ENCODE peak calls at places on chromosomes 2 and 18, in eight cellular contexts. One of them, this sample, is unnamed.

GRCh38 chr18:45771587-45771986 is 47.6 kb downstream of the SLC14A1 start:
- DNase-seq in transverse colon: no peak
- DNase-seq in CD8-positive, alpha-beta T cell: no peak
- DNase-seq in WERI-Rb-1: no peak
- DNase-seq in PC-9: no peak
- DNase-seq in pancreas: no peak
- DNase-seq in SK-N-SH: no peak
- DNase-seq in CD4-positive, alpha-beta T cell: no peak
- DNase-seq in this sample: no peak

GRCh38 chr2:133641497-133641896 is 73.2 kb upstream of the NCKAP5 start:
- DNase-seq in transverse colon: peak
- DNase-seq in CD8-positive, alpha-beta T cell: no peak
- DNase-seq in WERI-Rb-1: peak
- DNase-seq in PC-9: peak
- DNase-seq in pancreas: no peak
- DNase-seq in SK-N-SH: no peak
- DNase-seq in CD4-positive, alpha-beta T cell: no peak
- DNase-seq in this sample: peak

GRCh38 chr2:64359892-64360657 is 93.9 kb upstream of the LGALSL start:
- DNase-seq in transverse colon: peak
- DNase-seq in CD8-positive, alpha-beta T cell: no peak
- DNase-seq in WERI-Rb-1: no peak
- DNase-seq in PC-9: peak
- DNase-seq in pancreas: peak
- DNase-seq in SK-N-SH: no peak
- DNase-seq in CD4-positive, alpha-beta T cell: no peak
- DNase-seq in this sample: peak

GRCh38 chr2:29114841-29115609 is at the start of gene CLIP4:
- DNase-seq in transverse colon: peak
- DNase-seq in CD8-positive, alpha-beta T cell: peak
- DNase-seq in WERI-Rb-1: peak
- DNase-seq in PC-9: peak
- DNase-seq in pancreas: peak
- DNase-seq in SK-N-SH: peak
- DNase-seq in CD4-positive, alpha-beta T cell: peak
- DNase-seq in this sample: peak

GRCh38 chr2:41906325-41906700 is 141.5 kb upstream of the PKDCC start:
- DNase-seq in transverse colon: no peak
- DNase-seq in CD8-positive, alpha-beta T cell: no peak
- DNase-seq in WERI-Rb-1: no peak
- DNase-seq in PC-9: no peak
- DNase-seq in pancreas: no peak
- DNase-seq in SK-N-SH: no peak
- DNase-seq in CD4-positive, alpha-beta T cell: no peak
- DNase-seq in this sample: no peak

GRCh38 chr2:181073896-181074295 is 93.5 kb downstream of the UBE2E3 start:
- DNase-seq in transverse colon: no peak
- DNase-seq in CD8-positive, alpha-beta T cell: no peak
- DNase-seq in WERI-Rb-1: no peak
- DNase-seq in PC-9: no peak
- DNase-seq in pancreas: no peak
- DNase-seq in SK-N-SH: no peak
- DNase-seq in CD4-positive, alpha-beta T cell: no peak
- DNase-seq in this sample: no peak

GRCh38 chr2:136185991-136186771 is 68.2 kb upstream of the CXCR4 start:
- DNase-seq in transverse colon: no peak
- DNase-seq in CD8-positive, alpha-beta T cell: no peak
- DNase-seq in WERI-Rb-1: no peak
- DNase-seq in PC-9: no peak
- DNase-seq in pancreas: no peak
- DNase-seq in SK-N-SH: no peak
- DNase-seq in CD4-positive, alpha-beta T cell: no peak
- DNase-seq in this sample: peak

GRCh38 chr2:624551-625347 is 52.5 kb downstream of the TMEM18 start:
- DNase-seq in transverse colon: no peak
- DNase-seq in CD8-positive, alpha-beta T cell: no peak
- DNase-seq in WERI-Rb-1: peak
- DNase-seq in PC-9: no peak
- DNase-seq in pancreas: no peak
- DNase-seq in SK-N-SH: peak
- DNase-seq in CD4-positive, alpha-beta T cell: no peak
- DNase-seq in this sample: no peak

GRCh38 chr2:94939349-94939748 is 68.1 kb downstream of the TEKT4 start:
- DNase-seq in transverse colon: no peak
- DNase-seq in CD8-positive, alpha-beta T cell: no peak
- DNase-seq in WERI-Rb-1: no peak
- DNase-seq in PC-9: no peak
- DNase-seq in pancreas: no peak
- DNase-seq in SK-N-SH: no peak
- DNase-seq in CD4-positive, alpha-beta T cell: no peak
- DNase-seq in this sample: no peak

GRCh38 chr2:227374158-227374557 is 4.9 kb downstream of the TM4SF20 start:
- DNase-seq in transverse colon: no peak
- DNase-seq in CD8-positive, alpha-beta T cell: no peak
- DNase-seq in WERI-Rb-1: no peak
- DNase-seq in PC-9: no peak
- DNase-seq in pancreas: no peak
- DNase-seq in SK-N-SH: no peak
- DNase-seq in CD4-positive, alpha-beta T cell: no peak
- DNase-seq in this sample: peak

GRCh38 chr2:72813841-72814240 is 12.0 kb downstream of the EXOC6B start:
- DNase-seq in transverse colon: no peak
- DNase-seq in CD8-positive, alpha-beta T cell: no peak
- DNase-seq in WERI-Rb-1: no peak
- DNase-seq in PC-9: no peak
- DNase-seq in pancreas: no peak
- DNase-seq in SK-N-SH: no peak
- DNase-seq in CD4-positive, alpha-beta T cell: no peak
- DNase-seq in this sample: no peak

GRCh38 chr2:71856709-71857525 is 290.7 kb downstream of the CYP26B1 start:
- DNase-seq in transverse colon: no peak
- DNase-seq in CD8-positive, alpha-beta T cell: no peak
- DNase-seq in WERI-Rb-1: no peak
- DNase-seq in PC-9: peak
- DNase-seq in pancreas: no peak
- DNase-seq in SK-N-SH: no peak
- DNase-seq in CD4-positive, alpha-beta T cell: no peak
- DNase-seq in this sample: peak

GRCh38 chr2:105786231-105787230 is 41.8 kb downstream of the NCK2 start:
- DNase-seq in transverse colon: no peak
- DNase-seq in CD8-positive, alpha-beta T cell: no peak
- DNase-seq in WERI-Rb-1: no peak
- DNase-seq in PC-9: no peak
- DNase-seq in pancreas: no peak
- DNase-seq in SK-N-SH: no peak
- DNase-seq in CD4-positive, alpha-beta T cell: no peak
- DNase-seq in this sample: no peak

GRCh38 chr2:161076936-161077335 is 83.3 kb upstream of the TANK start:
- DNase-seq in transverse colon: no peak
- DNase-seq in CD8-positive, alpha-beta T cell: no peak
- DNase-seq in WERI-Rb-1: no peak
- DNase-seq in PC-9: no peak
- DNase-seq in pancreas: no peak
- DNase-seq in SK-N-SH: no peak
- DNase-seq in CD4-positive, alpha-beta T cell: no peak
- DNase-seq in this sample: no peak

GRCh38 chr2:85852979-85853498 is 35.8 kb downstream of the ST3GAL5 start:
- DNase-seq in transverse colon: peak
- DNase-seq in CD8-positive, alpha-beta T cell: peak
- DNase-seq in WERI-Rb-1: no peak
- DNase-seq in PC-9: no peak
- DNase-seq in pancreas: no peak
- DNase-seq in SK-N-SH: peak
- DNase-seq in CD4-positive, alpha-beta T cell: peak
- DNase-seq in this sample: no peak

GRCh38 chr2:218983263-218983970 is 1.6 kb downstream of the FEV start:
- DNase-seq in transverse colon: no peak
- DNase-seq in CD8-positive, alpha-beta T cell: no peak
- DNase-seq in WERI-Rb-1: no peak
- DNase-seq in PC-9: no peak
- DNase-seq in pancreas: no peak
- DNase-seq in SK-N-SH: peak
- DNase-seq in CD4-positive, alpha-beta T cell: no peak
- DNase-seq in this sample: no peak

GRCh38 chr2:122028371-122029102 is 273.1 kb downstream of the TSN start:
- DNase-seq in transverse colon: no peak
- DNase-seq in CD8-positive, alpha-beta T cell: no peak
- DNase-seq in WERI-Rb-1: no peak
- DNase-seq in PC-9: no peak
- DNase-seq in pancreas: no peak
- DNase-seq in SK-N-SH: no peak
- DNase-seq in CD4-positive, alpha-beta T cell: no peak
- DNase-seq in this sample: peak

GRCh38 chr2:101850991-101851390 is 140.8 kb upstream of the IL1R2 start:
- DNase-seq in transverse colon: no peak
- DNase-seq in CD8-positive, alpha-beta T cell: no peak
- DNase-seq in WERI-Rb-1: no peak
- DNase-seq in PC-9: no peak
- DNase-seq in pancreas: no peak
- DNase-seq in SK-N-SH: no peak
- DNase-seq in CD4-positive, alpha-beta T cell: no peak
- DNase-seq in this sample: no peak

GRCh38 chr18:8337216-8337615 is 272.0 kb upstream of the RAB12 start:
- DNase-seq in transverse colon: no peak
- DNase-seq in CD8-positive, alpha-beta T cell: no peak
- DNase-seq in WERI-Rb-1: no peak
- DNase-seq in PC-9: no peak
- DNase-seq in pancreas: no peak
- DNase-seq in SK-N-SH: no peak
- DNase-seq in CD4-positive, alpha-beta T cell: no peak
- DNase-seq in this sample: no peak

GRCh38 chr18:11178951-11179549 is 29.7 kb upstream of the PIEZO2 start:
- DNase-seq in transverse colon: no peak
- DNase-seq in CD8-positive, alpha-beta T cell: no peak
- DNase-seq in WERI-Rb-1: no peak
- DNase-seq in PC-9: no peak
- DNase-seq in pancreas: no peak
- DNase-seq in SK-N-SH: no peak
- DNase-seq in CD4-positive, alpha-beta T cell: no peak
- DNase-seq in this sample: no peak

GRCh38 chr2:47272031-47272864 is 117.1 kb upstream of the STPG4 start:
- DNase-seq in transverse colon: peak
- DNase-seq in CD8-positive, alpha-beta T cell: peak
- DNase-seq in WERI-Rb-1: peak
- DNase-seq in PC-9: peak
- DNase-seq in pancreas: peak
- DNase-seq in SK-N-SH: peak
- DNase-seq in CD4-positive, alpha-beta T cell: peak
- DNase-seq in this sample: peak

GRCh38 chr2:102065675-102066252 is 74.0 kb downstream of the IL1R2 start:
- DNase-seq in transverse colon: no peak
- DNase-seq in CD8-positive, alpha-beta T cell: no peak
- DNase-seq in WERI-Rb-1: no peak
- DNase-seq in PC-9: peak
- DNase-seq in pancreas: no peak
- DNase-seq in SK-N-SH: no peak
- DNase-seq in CD4-positive, alpha-beta T cell: no peak
- DNase-seq in this sample: peak

GRCh38 chr2:30359644-30360167 is 87.3 kb upstream of the LCLAT1 start:
- DNase-seq in transverse colon: peak
- DNase-seq in CD8-positive, alpha-beta T cell: no peak
- DNase-seq in WERI-Rb-1: peak
- DNase-seq in PC-9: no peak
- DNase-seq in pancreas: no peak
- DNase-seq in SK-N-SH: no peak
- DNase-seq in CD4-positive, alpha-beta T cell: no peak
- DNase-seq in this sample: no peak

GRCh38 chr2:66344087-66344663 is 90.8 kb upstream of the MEIS1 start:
- DNase-seq in transverse colon: no peak
- DNase-seq in CD8-positive, alpha-beta T cell: no peak
- DNase-seq in WERI-Rb-1: no peak
- DNase-seq in PC-9: no peak
- DNase-seq in pancreas: no peak
- DNase-seq in SK-N-SH: no peak
- DNase-seq in CD4-positive, alpha-beta T cell: no peak
- DNase-seq in this sample: no peak

GRCh38 chr2:60516826-60517225 is 36.6 kb downstream of the BCL11A start:
- DNase-seq in transverse colon: no peak
- DNase-seq in CD8-positive, alpha-beta T cell: no peak
- DNase-seq in WERI-Rb-1: no peak
- DNase-seq in PC-9: no peak
- DNase-seq in pancreas: no peak
- DNase-seq in SK-N-SH: no peak
- DNase-seq in CD4-positive, alpha-beta T cell: no peak
- DNase-seq in this sample: no peak

DNA sequence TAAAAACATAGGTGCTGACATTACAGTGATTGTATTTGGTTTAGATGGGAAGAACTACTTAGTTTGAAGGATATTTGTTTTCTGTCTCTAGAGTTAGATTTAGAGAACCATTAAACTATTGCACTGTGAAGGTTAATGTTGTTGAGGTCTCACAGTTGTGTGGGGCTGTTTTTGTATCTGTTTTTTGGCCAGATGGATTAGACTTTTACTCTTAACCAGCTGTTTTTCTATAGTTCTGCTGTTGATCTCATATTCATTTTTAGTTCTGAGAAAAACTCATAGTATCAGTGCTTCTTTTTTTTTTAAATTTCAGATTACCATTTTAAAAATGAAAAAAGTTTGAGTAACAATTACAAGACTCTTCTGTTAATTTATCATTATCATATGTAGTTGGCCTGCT is 14.4 kb downstream of the MTX2 start:
- DNase-seq in transverse colon: no peak
- DNase-seq in CD8-positive, alpha-beta T cell: no peak
- DNase-seq in WERI-Rb-1: no peak
- DNase-seq in PC-9: no peak
- DNase-seq in pancreas: no peak
- DNase-seq in SK-N-SH: no peak
- DNase-seq in CD4-positive, alpha-beta T cell: no peak
- DNase-seq in this sample: no peak
- H3K27ac ChIP-seq in transverse colon: no peak
- H3K27ac ChIP-seq in CD8-positive, alpha-beta T cell: no peak
- H3K27ac ChIP-seq in WERI-Rb-1: no peak
- H3K27ac ChIP-seq in PC-9: no peak
- H3K27ac ChIP-seq in pancreas: no peak
- H3K27ac ChIP-seq in SK-N-SH: peak
- H3K27ac ChIP-seq in CD4-positive, alpha-beta T cell: no peak
- H3K27ac ChIP-seq in this sample: no peak

GRCh38 chr2:26772064-26773001 is 8.2 kb downstream of the SLC35F6 start:
- DNase-seq in transverse colon: peak
- DNase-seq in CD8-positive, alpha-beta T cell: peak
- DNase-seq in WERI-Rb-1: peak
- DNase-seq in PC-9: no peak
- DNase-seq in pancreas: peak
- DNase-seq in SK-N-SH: peak
- DNase-seq in CD4-positive, alpha-beta T cell: no peak
- DNase-seq in this sample: peak
- H3K27ac ChIP-seq in transverse colon: peak
- H3K27ac ChIP-seq in CD8-positive, alpha-beta T cell: peak
- H3K27ac ChIP-seq in WERI-Rb-1: peak
- H3K27ac ChIP-seq in PC-9: peak
- H3K27ac ChIP-seq in pancreas: peak
- H3K27ac ChIP-seq in SK-N-SH: no peak
- H3K27ac ChIP-seq in CD4-positive, alpha-beta T cell: peak
- H3K27ac ChIP-seq in this sample: no peak

GRCh38 chr2:182247831-182248230 is 179.0 kb downstream of the PDE1A start:
- DNase-seq in transverse colon: no peak
- DNase-seq in CD8-positive, alpha-beta T cell: no peak
- DNase-seq in WERI-Rb-1: no peak
- DNase-seq in PC-9: no peak
- DNase-seq in pancreas: no peak
- DNase-seq in SK-N-SH: no peak
- DNase-seq in CD4-positive, alpha-beta T cell: no peak
- DNase-seq in this sample: no peak
- H3K27ac ChIP-seq in transverse colon: no peak
- H3K27ac ChIP-seq in CD8-positive, alpha-beta T cell: no peak
- H3K27ac ChIP-seq in WERI-Rb-1: no peak
- H3K27ac ChIP-seq in PC-9: no peak
- H3K27ac ChIP-seq in pancreas: no peak
- H3K27ac ChIP-seq in SK-N-SH: no peak
- H3K27ac ChIP-seq in CD4-positive, alpha-beta T cell: no peak
- H3K27ac ChIP-seq in this sample: no peak

GRCh38 chr2:207802650-207803049 is 32.9 kb upstream of the FZD5 start:
- DNase-seq in transverse colon: peak
- DNase-seq in CD8-positive, alpha-beta T cell: no peak
- DNase-seq in WERI-Rb-1: no peak
- DNase-seq in PC-9: no peak
- DNase-seq in pancreas: no peak
- DNase-seq in SK-N-SH: no peak
- DNase-seq in CD4-positive, alpha-beta T cell: no peak
- DNase-seq in this sample: no peak
- H3K27ac ChIP-seq in transverse colon: peak
- H3K27ac ChIP-seq in CD8-positive, alpha-beta T cell: no peak
- H3K27ac ChIP-seq in WERI-Rb-1: no peak
- H3K27ac ChIP-seq in PC-9: no peak
- H3K27ac ChIP-seq in pancreas: no peak
- H3K27ac ChIP-seq in SK-N-SH: no peak
- H3K27ac ChIP-seq in CD4-positive, alpha-beta T cell: no peak
- H3K27ac ChIP-seq in this sample: no peak

This sample was measured in PC-3.